ENCODE peak calls at places on chromosomes 13 and 19, in six cellular contexts. Y is RWPE1, T is osteocyte, X is left lung, O is cardiac fibroblast, D is thoracic aorta. I is an unnamed sample.
A peak's percentile ranks its signal among the peaks of the same experiment; 100 is the strongest.

GRCh38 chr13:58097831-58098230 is 466.3 kb downstream of the PCDH17 start:
- DNase-seq in D (no peak), O (no peak), T (no peak), X (no peak), Y (no peak), I (no peak)

GRCh38 chr19:17334414-17335409 is at the start of gene ANO8:
- DNase-seq in Y (peak; percentile 91), O (peak; percentile 99), D (peak; percentile 85), X (peak; percentile 96), T (peak; percentile 96), I (peak; percentile 96)

GRCh38 chr13:41621716-41622508 is 164.6 kb downstream of the RGCC start:
- DNase-seq in X (no peak), Y (no peak), D (no peak), O (peak; percentile 79), T (no peak), I (no peak)

GRCh38 chr13:113732176-113732960 is 26.7 kb upstream of the TMEM255B start:
- DNase-seq in O (no peak), D (no peak), X (peak; percentile 72), T (no peak), Y (no peak), I (no peak)

GRCh38 chr19:51078104-51078503 is 4.6 kb downstream of the KLK14 start:
- DNase-seq in X (no peak), Y (no peak), T (no peak), O (no peak), D (no peak), I (no peak)

GRCh38 chr13:76656056-76656455 is 230.1 kb downstream of the KCTD12 start:
- DNase-seq in O (no peak), D (no peak), T (no peak), Y (no peak), X (no peak), I (no peak)

GRCh38 chr19:39407644-39408391 is 1.2 kb downstream of the ZFP36 start:
- DNase-seq in D (no peak), X (peak; percentile 87), O (peak; percentile 63), T (no peak), Y (no peak), I (no peak)

GRCh38 chr13:33257786-33258185 is 27.8 kb downstream of the STARD13 start:
- DNase-seq in X (no peak), O (no peak), Y (no peak), T (no peak), D (no peak), I (no peak)

GRCh38 chr13:98285317-98285716 is 108.2 kb upstream of the RNF113B start:
- DNase-seq in T (no peak), Y (no peak), X (no peak), O (no peak), D (no peak), I (no peak)

GRCh38 chr13:95608640-95609280 is 35.7 kb downstream of the DZIP1 start:
- DNase-seq in T (no peak), O (no peak), D (no peak), X (no peak), Y (no peak), I (no peak)

GRCh38 chr13:24127116-24127631 is 33.3 kb upstream of the SPATA13 start:
- DNase-seq in D (no peak), Y (no peak), O (no peak), T (no peak), X (no peak), I (peak; percentile 50)

GRCh38 chr19:55160986-55161365 is 3.4 kb upstream of the TNNI3 start:
- DNase-seq in D (no peak), Y (no peak), X (peak; percentile 70), O (no peak), T (no peak), I (no peak)

GRCh38 chr19:13097331-13098258 is 5.1 kb downstream of the LYL1 start:
- DNase-seq in T (no peak), Y (no peak), O (no peak), D (no peak), X (peak; percentile 91), I (no peak)

GRCh38 chr13:51776179-51776578 is 27.8 kb downstream of the DHRS12 start:
- DNase-seq in Y (no peak), O (no peak), T (no peak), D (no peak), X (no peak), I (no peak)

GRCh38 chr13:114096811-114097503 is 35.5 kb downstream of the RASA3 start:
- DNase-seq in T (no peak), O (no peak), D (no peak), X (no peak), Y (no peak), I (no peak)

GRCh38 chr13:72565893-72566292 is 161.5 kb downstream of the MZT1 start:
- DNase-seq in Y (peak; percentile 11), O (peak; percentile 33), T (no peak), D (no peak), X (no peak), I (peak; percentile 7)

GRCh38 chr13:44884076-44884729 is 105.1 kb downstream of the NUFIP1 start:
- DNase-seq in D (no peak), T (no peak), O (peak; percentile 81), X (no peak), Y (peak; percentile 20), I (no peak)

GRCh38 chr13:27474751-27475268 is 24.4 kb upstream of the MTIF3 start:
- DNase-seq in O (no peak), T (peak; percentile 63), Y (no peak), D (no peak), X (no peak), I (no peak)

GRCh38 chr13:27975579-27976361 is 6.7 kb upstream of the CDX2 start:
- DNase-seq in T (peak; percentile 75), X (no peak), Y (no peak), O (no peak), D (no peak), I (no peak)

GRCh38 chr19:39106201-39106600 is 19.4 kb upstream of the PAK4 start:
- DNase-seq in O (no peak), T (no peak), X (no peak), Y (no peak), D (no peak), I (no peak)

GRCh38 chr19:13765395-13766094 is 1.2 kb downstream of the MRI1 start:
- DNase-seq in X (no peak), T (no peak), O (no peak), D (no peak), Y (no peak), I (peak; percentile 35)

GRCh38 chr13:59477011-59477410 is 686.7 kb downstream of the DIAPH3 start:
- DNase-seq in D (no peak), Y (no peak), O (no peak), X (no peak), T (no peak), I (no peak)

GRCh38 chr19:39671739-39672363 is 16.1 kb downstream of the LGALS16 start:
- DNase-seq in X (no peak), D (no peak), Y (peak; percentile 27), O (peak; percentile 57), T (no peak), I (peak; percentile 58)

GRCh38 chr19:10222201-10222890 is 8.8 kb downstream of the S1PR2 start:
- DNase-seq in T (no peak), X (no peak), Y (no peak), O (no peak), D (no peak), I (no peak)

GRCh38 chr19:10220695-10221094 is 10.4 kb downstream of the S1PR2 start:
- DNase-seq in T (no peak), D (no peak), O (no peak), X (no peak), Y (no peak), I (no peak)

GRCh38 chr19:10223488-10224213 is 7.5 kb downstream of the S1PR2 start:
- DNase-seq in Y (no peak), T (no peak), O (no peak), D (no peak), X (no peak), I (no peak)

GRCh38 chr19:10217085-10217484 is 14.0 kb downstream of the S1PR2 start:
- DNase-seq in D (no peak), O (no peak), T (no peak), Y (no peak), X (no peak), I (no peak)

DNA sequence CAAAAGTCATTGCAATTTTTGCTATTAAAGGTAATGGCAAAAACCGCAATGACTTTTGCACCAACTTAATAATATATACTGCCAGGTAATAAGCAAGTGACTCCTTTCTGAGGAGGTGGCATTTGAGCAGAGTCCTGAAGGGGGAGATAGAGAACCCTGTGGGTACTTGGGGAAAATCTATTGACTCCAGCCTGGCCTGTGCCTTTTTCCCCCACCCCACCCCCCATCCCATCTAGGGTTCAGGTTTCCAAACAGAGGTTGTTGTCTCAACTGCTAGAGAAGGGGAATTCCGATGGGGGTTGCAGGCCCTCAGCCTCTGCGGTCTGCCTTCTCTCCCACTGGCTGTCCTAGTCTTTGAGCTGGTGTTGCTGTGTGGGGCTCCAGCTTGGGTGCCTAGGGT is 11.5 kb downstream of the S1PR2 start:
- DNase-seq in Y (no peak), X (no peak), T (no peak), O (peak; percentile 52), D (no peak), I (peak; percentile 78)
- TF ChIP-seq CTCF in Y (no peak), X (no peak), T (peak; percentile 41), O (peak; percentile 53), D (no peak), I (peak; percentile 36)

GRCh38 chr13:47594833-47595232 is 406.2 kb downstream of the SUCLA2 start:
- DNase-seq in D (no peak), O (peak; percentile 11), X (no peak), T (no peak), Y (no peak), I (no peak)
- TF ChIP-seq CTCF in D (no peak), O (no peak), X (no peak), T (no peak), Y (no peak), I (no peak)

GRCh38 chr19:35944553-35944952 is 8.4 kb downstream of the LRFN3 start:
- DNase-seq in Y (no peak), O (no peak), X (peak; percentile 77), T (no peak), D (no peak), I (no peak)

GRCh38 chr19:35949131-35949530 is 13.0 kb downstream of the LRFN3 start:
- DNase-seq in D (no peak), O (no peak), Y (no peak), X (no peak), T (no peak), I (no peak)

GRCh38 chr19:35945121-35945792 is 9.1 kb downstream of the LRFN3 start:
- DNase-seq in O (no peak), T (no peak), D (no peak), X (peak; percentile 39), Y (no peak), I (no peak)

GRCh38 chr19:35943542-35944301 is 7.5 kb downstream of the LRFN3 start:
- DNase-seq in O (no peak), Y (no peak), X (peak; percentile 11), D (no peak), T (no peak), I (peak; percentile 10)

DNA sequence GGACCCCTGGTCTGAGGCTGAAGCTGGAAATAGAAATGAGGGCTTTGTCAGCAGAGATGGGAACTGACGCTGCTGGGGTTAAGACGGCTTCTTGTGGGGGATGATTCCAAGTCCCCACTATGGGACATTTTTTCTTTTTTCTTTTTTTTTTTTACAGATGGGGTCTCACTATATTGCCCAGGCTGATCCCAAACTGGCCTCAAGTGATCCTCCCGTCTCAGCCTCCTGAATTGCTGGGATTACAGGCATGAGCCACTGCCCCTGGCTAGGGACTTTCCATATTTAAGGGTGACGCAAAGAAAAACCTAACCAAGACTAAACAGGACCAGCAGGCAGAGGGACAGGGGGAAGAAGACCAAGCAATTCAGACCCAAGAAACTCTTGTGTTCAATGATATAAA is 10.0 kb downstream of the LRFN3 start:
- DNase-seq in T (no peak), X (no peak), O (no peak), D (no peak), Y (no peak), I (peak; percentile 22)
- TF ChIP-seq CTCF in T (no peak), X (no peak), O (no peak), D (no peak), Y (no peak), I (no peak)

GRCh38 chr13:39051157-39051556 is 12.9 kb downstream of the NHLRC3 start:
- DNase-seq in X (no peak), T (no peak), Y (peak; percentile 12), O (peak; percentile 67), D (no peak), I (peak; percentile 17)
- TF ChIP-seq CTCF in X (peak; percentile 21), T (peak; percentile 62), Y (peak; percentile 53), O (peak; percentile 41), D (peak; percentile 29), I (peak; percentile 12)